ENCODE peak calls at places on chromosomes 13 and 19, in eight cellular contexts. L is fibroblast of lung, A is psoas muscle, O is Peyer's patch, H is ascending aorta, N is uterus, R is heart left ventricle, V is colonic mucosa. Q is an unnamed sample. For H3K36me3, the result is how much of the 10 kb centered on the place peaks cover.

GRCh38 chr13:36526897-36527296 is 94.6 kb downstream of the CCNA1 start:
- DNase-seq in L (no peak), A (no peak), O (no peak), H (no peak), N (no peak), R (no peak), V (no peak), Q (peak)

GRCh38 chr13:91154553-91154952 is 192.9 kb upstream of the MIR17HG start:
- DNase-seq in L (no peak), A (no peak), O (no peak), H (no peak), N (no peak), R (no peak), V (no peak), Q (no peak)

GRCh38 chr13:102726430-102726829 is 31.6 kb upstream of the METTL21C start:
- DNase-seq in L (no peak), A (no peak), O (no peak), H (no peak), N (no peak), R (no peak), V (no peak), Q (no peak)

GRCh38 chr13:100128373-100128772 is 39.5 kb downstream of the PCCA start:
- DNase-seq in L (peak), A (no peak), O (no peak), H (no peak), N (no peak), R (no peak), V (no peak), Q (no peak)

GRCh38 chr13:80214521-80214941 is 126.4 kb downstream of the SPRY2 start:
- DNase-seq in L (no peak), A (no peak), O (no peak), H (no peak), N (no peak), R (no peak), V (no peak), Q (no peak)

GRCh38 chr19:28685802-28686201 is 527.1 kb downstream of the UQCRFS1 start:
- DNase-seq in L (no peak), A (no peak), O (no peak), H (no peak), N (no peak), R (no peak), V (no peak), Q (no peak)

GRCh38 chr13:23739597-23739996 is 149.6 kb downstream of the MIPEP start:
- DNase-seq in L (no peak), A (no peak), O (no peak), H (no peak), N (no peak), R (no peak), V (no peak), Q (no peak)

GRCh38 chr19:56217039-56217949 is 15.2 kb downstream of the ZSCAN5C start:
- DNase-seq in L (peak), A (no peak), O (no peak), H (no peak), N (no peak), R (peak), V (no peak), Q (no peak)

GRCh38 chr13:51246005-51246404 is 23.8 kb downstream of the FAM124A start:
- DNase-seq in L (no peak), A (no peak), O (no peak), H (no peak), N (no peak), R (no peak), V (no peak), Q (no peak)

GRCh38 chr19:36987091-36987490 is 71.0 kb downstream of the ZNF568 start:
- DNase-seq in L (no peak), A (no peak), O (no peak), H (no peak), N (no peak), R (no peak), V (no peak), Q (no peak)

GRCh38 chr13:39105110-39105509 is 66.9 kb downstream of the NHLRC3 start:
- DNase-seq in L (peak), A (no peak), O (no peak), H (no peak), N (no peak), R (no peak), V (peak), Q (no peak)

GRCh38 chr19:8075158-8076086 is 22.9 kb downstream of the CCL25 start:
- DNase-seq in L (no peak), A (no peak), O (no peak), H (no peak), N (no peak), R (no peak), V (no peak), Q (no peak)

GRCh38 chr13:37446503-37446902 is 152.1 kb downstream of the POSTN start:
- DNase-seq in L (peak), A (no peak), O (no peak), H (peak), N (no peak), R (no peak), V (no peak), Q (no peak)

GRCh38 chr13:102651392-102651791 is 43.5 kb downstream of the METTL21C start:
- DNase-seq in L (peak), A (no peak), O (no peak), H (no peak), N (no peak), R (no peak), V (no peak), Q (no peak)

GRCh38 chr13:96052655-96053002 is 572 bp downstream of the UGGT2 start:
- DNase-seq in L (peak), A (no peak), O (no peak), H (no peak), N (no peak), R (no peak), V (no peak), Q (no peak)

GRCh38 chr19:19544257-19545127 is 6.4 kb downstream of the CILP2 start:
- DNase-seq in L (no peak), A (no peak), O (no peak), H (no peak), N (no peak), R (no peak), V (no peak), Q (no peak)

GRCh38 chr19:58572818-58573657 is at the start of gene MZF1:
- DNase-seq in L (peak), A (peak), O (peak), H (peak), N (peak), R (peak), V (peak), Q (peak)

GRCh38 chr13:43263047-43263446 is 239.7 kb downstream of the DNAJC15 start:
- DNase-seq in L (no peak), A (no peak), O (no peak), H (no peak), N (no peak), R (no peak), V (no peak), Q (no peak)

GRCh38 chr13:51318015-51318414 is 21.5 kb upstream of the SERPINE3 start:
- DNase-seq in L (no peak), A (no peak), O (no peak), H (no peak), N (no peak), R (no peak), V (no peak), Q (no peak)

GRCh38 chr19:8242212-8242821 is 33.1 kb downstream of the CERS4 start:
- DNase-seq in L (no peak), A (no peak), O (no peak), H (no peak), N (no peak), R (no peak), V (no peak), Q (no peak)

GRCh38 chr13:66780814-66781213 is 449.3 kb downstream of the PCDH9 start:
- DNase-seq in L (peak), A (no peak), O (no peak), H (no peak), N (no peak), R (no peak), V (no peak), Q (no peak)

GRCh38 chr13:59250276-59250990 is 913.3 kb downstream of the DIAPH3 start:
- DNase-seq in L (no peak), A (no peak), O (no peak), H (no peak), N (no peak), R (no peak), V (no peak), Q (no peak)

GRCh38 chr19:56765107-56765506 is 75.4 kb downstream of the PEG3 start:
- DNase-seq in L (peak), A (peak), O (peak), H (no peak), N (peak), R (peak), V (peak), Q (peak)

GRCh38 chr19:35882074-35882832 is 13.9 kb downstream of the APLP1 start:
- DNase-seq in L (peak), A (no peak), O (no peak), H (no peak), N (no peak), R (no peak), V (peak), Q (no peak)

GRCh38 chr13:29434217-29434940 is 161.1 kb downstream of the SLC7A1 start:
- DNase-seq in L (no peak), A (no peak), O (no peak), H (no peak), N (no peak), R (no peak), V (no peak), Q (no peak)

GRCh38 chr13:109162248-109163051 is 533.0 kb downstream of the MYO16 start:
- DNase-seq in L (no peak), A (no peak), O (no peak), H (no peak), N (no peak), R (no peak), V (no peak), Q (no peak)

GRCh38 chr13:24511019-24511823 is 1.4 kb downstream of the PARP4 start:
- DNase-seq in L (peak), A (no peak), O (peak), H (no peak), N (no peak), R (no peak), V (peak), Q (no peak)

GRCh38 chr19:5147971-5148793 is 179.3 kb downstream of the KDM4B start:
- DNase-seq in L (no peak), A (peak), O (peak), H (no peak), N (peak), R (peak), V (no peak), Q (no peak)

GRCh38 chr19:8204961-8205360 is 4.2 kb upstream of the CERS4 start:
- DNase-seq in L (no peak), A (no peak), O (no peak), H (no peak), N (no peak), R (no peak), V (no peak), Q (peak)

DNA sequence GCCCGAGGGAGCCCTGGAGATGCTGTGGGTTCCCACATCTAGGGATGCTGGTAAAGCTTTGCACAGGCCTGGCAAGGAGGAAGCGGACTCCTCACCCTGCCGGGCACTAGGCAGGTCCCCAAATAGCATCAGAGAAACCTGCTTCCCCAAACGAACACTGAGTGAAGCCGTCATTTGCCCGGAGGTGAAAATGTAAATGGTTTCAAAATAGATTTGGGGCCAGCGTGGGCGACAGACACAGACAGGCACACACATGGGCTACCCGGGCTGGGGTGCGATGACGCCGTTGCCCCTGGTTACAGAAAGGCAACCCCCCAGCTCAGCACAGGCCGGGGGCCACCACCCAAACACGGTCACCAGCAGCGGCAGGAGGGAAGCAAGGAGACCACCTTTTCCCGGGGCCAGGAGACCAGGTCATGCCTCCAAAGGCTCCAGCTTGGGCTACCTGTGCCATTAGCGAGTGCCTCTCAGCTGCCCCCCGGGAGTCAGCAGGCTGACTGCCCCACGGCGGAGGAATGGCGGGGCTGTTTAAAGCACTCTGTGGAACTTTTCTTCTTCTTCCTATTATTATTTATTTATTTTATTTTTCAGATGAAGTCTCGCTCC is 47.5 kb upstream of the NDUFS7 start:
- DNase-seq in L (no peak), A (no peak), O (no peak), H (no peak), N (no peak), R (no peak), V (no peak), Q (no peak)
- H3K36me3 ChIP-seq in L (under half), A (under half), O (under half), H (under half), N (under half), R (under half), V (under half), Q (under half)

GRCh38 chr19:1221141-1221903 is 15.7 kb downstream of the STK11 start:
- DNase-seq in L (peak), A (peak), O (peak), H (no peak), N (peak), R (peak), V (no peak), Q (no peak)
- TF ChIP-seq CTCF in L (peak), A (peak), O (peak), H (peak), N (peak), R (peak), V (peak), Q (peak)

GRCh38 chr19:39828634-39829032 is 5.3 kb downstream of the DYRK1B start:
- DNase-seq in L (no peak), A (no peak), O (no peak), H (no peak), N (no peak), R (no peak), V (no peak), Q (no peak)

GRCh38 chr19:39830847-39831246 is 3.1 kb downstream of the DYRK1B start:
- DNase-seq in L (no peak), A (no peak), O (no peak), H (no peak), N (no peak), R (no peak), V (no peak), Q (no peak)

GRCh38 chr19:39829702-39830275 is 4.2 kb downstream of the DYRK1B start:
- DNase-seq in L (no peak), A (no peak), O (no peak), H (no peak), N (no peak), R (no peak), V (no peak), Q (no peak)

GRCh38 chr19:39831679-39832078 is 2.3 kb downstream of the DYRK1B start:
- DNase-seq in L (no peak), A (no peak), O (no peak), H (no peak), N (no peak), R (no peak), V (no peak), Q (no peak)

DNA sequence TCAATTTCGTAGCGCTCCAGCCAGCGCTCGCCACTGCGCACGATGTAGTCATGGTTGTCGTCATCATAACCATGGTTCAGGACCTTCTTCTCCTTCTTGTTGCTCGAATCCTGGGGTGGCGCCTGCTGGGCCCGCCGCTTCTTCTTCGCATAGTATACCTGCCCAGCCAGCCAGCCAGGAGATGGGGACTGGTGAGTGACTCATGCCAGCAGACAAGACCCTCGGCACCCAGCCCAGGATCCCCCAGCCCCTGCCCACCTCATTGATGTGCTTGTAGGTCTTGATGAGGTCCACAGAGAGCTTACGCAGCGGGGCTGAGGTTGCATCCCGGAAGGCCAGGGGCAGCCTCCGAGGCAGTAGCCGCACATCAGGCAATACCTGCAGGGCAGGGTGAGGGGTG is 3.6 kb downstream of the DYRK1B start:
- DNase-seq in L (no peak), A (no peak), O (no peak), H (no peak), N (no peak), R (no peak), V (no peak), Q (no peak)
- H3K36me3 ChIP-seq in L (under half), A (half or more), O (half or more), H (under half), N (under half), R (under half), V (under half), Q (half or more)

GRCh38 chr19:44845612-44846454 is at the start of gene NECTIN2:
- DNase-seq in L (peak), A (peak), O (peak), H (peak), N (peak), R (peak), V (peak), Q (peak)

GRCh38 chr19:44839272-44839671 is 6.8 kb upstream of the NECTIN2 start:
- DNase-seq in L (no peak), A (no peak), O (no peak), H (no peak), N (no peak), R (no peak), V (no peak), Q (no peak)

GRCh38 chr19:44845286-44845611 is 848 bp upstream of the NECTIN2 start:
- DNase-seq in L (no peak), A (peak), O (no peak), H (no peak), N (no peak), R (peak), V (no peak), Q (peak)

GRCh38 chr19:44841255-44841654 is 4.8 kb upstream of the NECTIN2 start:
- DNase-seq in L (no peak), A (no peak), O (no peak), H (no peak), N (no peak), R (no peak), V (no peak), Q (peak)

GRCh38 chr19:44840811-44841210 is 5.3 kb upstream of the NECTIN2 start:
- DNase-seq in L (no peak), A (no peak), O (no peak), H (no peak), N (no peak), R (no peak), V (no peak), Q (no peak)
- TF ChIP-seq CTCF in L (no peak), A (no peak), O (no peak), H (no peak), N (no peak), R (no peak), V (no peak), Q (no peak)

GRCh38 chr19:16419671-16420394 is 51.9 kb downstream of the EPS15L1 start:
- DNase-seq in L (no peak), A (no peak), O (no peak), H (no peak), N (no peak), R (peak), V (no peak), Q (no peak)
- H3K36me3 ChIP-seq in L (under half), A (half or more), O (half or more), H (half or more), N (under half), R (under half), V (under half), Q (half or more)

DNA sequence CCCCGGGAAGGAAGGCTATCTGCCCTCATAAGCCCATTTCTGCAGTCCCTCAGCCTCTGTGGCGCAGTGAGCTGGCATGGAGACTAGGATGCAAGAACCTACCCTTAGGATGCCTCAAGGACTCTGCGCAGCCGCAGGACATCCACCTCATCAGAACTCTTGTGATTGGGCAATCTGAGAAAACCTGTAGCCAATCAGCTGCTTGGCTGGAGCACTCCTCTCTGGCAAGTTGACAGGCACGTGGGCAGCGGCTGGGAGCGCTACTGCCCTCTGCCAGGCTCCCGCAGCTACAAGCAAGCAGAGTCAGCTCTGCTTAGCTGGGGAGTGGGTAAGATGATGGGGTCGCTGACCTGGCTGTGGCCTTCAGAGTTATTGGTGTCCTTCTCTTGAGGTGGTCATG is 1.5 kb upstream of the ECSIT start:
- DNase-seq in L (peak), A (peak), O (peak), H (no peak), N (peak), R (peak), V (peak), Q (peak)
- TF ChIP-seq CTCF in L (peak), A (peak), O (peak), H (no peak), N (no peak), R (no peak), V (no peak), Q (peak)

GRCh38 chr19:3983936-3984583 is 1.2 kb downstream of the EEF2 start:
- DNase-seq in L (peak), A (peak), O (peak), H (no peak), N (no peak), R (peak), V (peak), Q (peak)
- H3K36me3 ChIP-seq in L (half or more), A (half or more), O (half or more), H (half or more), N (under half), R (under half), V (under half), Q (half or more)

DNA sequence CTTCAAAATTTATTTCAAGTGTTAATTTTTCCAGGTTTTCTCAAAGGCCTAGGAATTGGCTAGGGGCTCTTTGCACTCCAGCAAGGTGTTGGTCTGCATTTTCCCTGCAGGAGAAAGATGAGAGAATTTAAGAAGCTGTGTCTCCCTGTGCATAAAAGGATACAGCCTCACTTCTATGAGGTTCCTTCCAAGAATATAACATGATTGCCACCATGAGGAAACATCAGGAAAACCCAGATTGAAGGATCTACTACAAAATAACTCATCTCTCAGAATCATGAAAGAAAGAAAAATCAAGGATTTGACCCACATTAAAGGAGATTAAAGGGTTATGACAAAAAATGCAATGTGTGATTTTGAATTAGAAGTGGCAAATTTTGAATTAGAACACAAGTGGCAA is 69.9 kb downstream of the RUBCNL start:
- DNase-seq in L (peak), A (no peak), O (no peak), H (no peak), N (no peak), R (no peak), V (no peak), Q (no peak)
- TF ChIP-seq CTCF in L (no peak), A (no peak), O (no peak), H (no peak), N (no peak), R (no peak), V (no peak), Q (no peak)

DNA sequence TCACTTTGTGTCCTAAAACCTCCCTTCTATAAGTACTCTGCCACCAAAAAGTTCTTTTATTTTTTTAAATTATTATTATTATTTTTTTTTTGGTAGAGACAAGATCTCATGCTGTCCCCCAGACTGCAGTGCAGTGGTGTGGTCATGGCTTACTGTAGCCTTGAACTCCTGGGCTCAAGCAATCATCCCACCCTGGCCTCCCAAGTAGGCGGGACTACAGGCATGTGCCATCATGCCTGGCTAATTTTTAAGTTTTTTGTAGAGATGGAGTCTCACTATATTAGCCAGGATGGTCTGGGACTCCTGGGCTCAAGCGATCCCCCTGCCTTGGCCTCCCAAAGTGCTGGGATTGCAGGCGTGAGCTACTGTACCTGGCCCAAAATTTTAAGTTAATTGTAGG is 29.1 kb upstream of the GPI start:
- DNase-seq in L (no peak), A (no peak), O (no peak), H (no peak), N (no peak), R (no peak), V (no peak), Q (no peak)
- H3K36me3 ChIP-seq in L (under half), A (half or more), O (half or more), H (half or more), N (under half), R (under half), V (under half), Q (half or more)

Q was measured in lower lobe of right lung.